ENCODE peak calls at places on chromosome 2, in six cellular contexts. H, Z, Y, J, G and B are unnamed samples.

GRCh38 chr2:118609138-118609537 is 238.3 kb downstream of the EN1 start:
- DNase-seq in G (no peak), Z (no peak), J (peak; percentile 64), H (no peak), Y (no peak), B (no peak)

GRCh38 chr2:216139884-216140283 is 30.7 kb downstream of the XRCC5 start:
- DNase-seq in G (peak; percentile 13), H (peak; percentile 30), Y (peak; percentile 27), Z (peak; percentile 64), J (no peak), B (no peak)

GRCh38 chr2:44169155-44169898 is 652 bp downstream of the PPM1B start:
- DNase-seq in G (peak; percentile 39), Y (peak; percentile 71), J (no peak), Z (peak; percentile 35), H (peak; percentile 41), B (peak; percentile 24)

GRCh38 chr2:174076948-174077347 is 111.8 kb upstream of the SP3 start:
- DNase-seq in H (no peak), G (no peak), Y (no peak), J (no peak), Z (no peak), B (no peak)

GRCh38 chr2:120520929-120521912 is 175.3 kb downstream of the INHBB start:
- DNase-seq in J (no peak), Y (peak; percentile 65), G (peak; percentile 48), H (peak; percentile 67), Z (peak; percentile 82), B (no peak)

GRCh38 chr2:222743263-222743865 is 71.9 kb downstream of the MOGAT1 start:
- DNase-seq in J (no peak), Y (no peak), H (no peak), Z (no peak), G (no peak), B (no peak)

GRCh38 chr2:29755829-29756228 is 165.6 kb downstream of the ALK start:
- DNase-seq in G (no peak), J (no peak), Z (no peak), Y (no peak), H (no peak), B (no peak)

GRCh38 chr2:195662138-195662537 is 5.1 kb downstream of the SLC39A10 start:
- DNase-seq in Y (no peak), Z (no peak), H (no peak), G (peak; percentile 53), J (no peak), B (no peak)

GRCh38 chr2:53247986-53248735 is 519.4 kb upstream of the CHAC2 start:
- DNase-seq in Y (no peak), G (no peak), Z (no peak), H (no peak), J (no peak), B (no peak)

GRCh38 chr2:26384183-26384582 is 17.5 kb upstream of the DRC1 start:
- DNase-seq in Z (no peak), J (no peak), H (no peak), G (no peak), Y (no peak), B (no peak)

GRCh38 chr2:8548871-8549221 is 133.0 kb upstream of the ID2 start:
- DNase-seq in G (no peak), H (peak; percentile 15), Z (no peak), Y (no peak), J (no peak), B (no peak)

GRCh38 chr2:138699421-138699820 is 80.8 kb downstream of the NXPH2 start:
- DNase-seq in Z (peak; percentile 45), Y (no peak), G (no peak), J (no peak), H (no peak), B (no peak)

GRCh38 chr2:68726608-68727367 is 7.8 kb upstream of the ARHGAP25 start:
- DNase-seq in J (peak; percentile 67), G (no peak), Z (no peak), Y (no peak), H (peak; percentile 41), B (peak; percentile 50)

GRCh38 chr2:209933499-209934458 is 68.7 kb upstream of the RPE start:
- DNase-seq in Z (no peak), Y (no peak), J (no peak), G (no peak), H (peak; percentile 40), B (no peak)

GRCh38 chr2:121186261-121186660 is 98.7 kb downstream of the TFCP2L1 start:
- DNase-seq in Z (no peak), H (peak; percentile 21), G (no peak), Y (no peak), J (no peak), B (no peak)

GRCh38 chr2:127498386-127498785 is 27.9 kb downstream of the IWS1 start:
- DNase-seq in H (no peak), G (no peak), Y (no peak), J (no peak), Z (no peak), B (no peak)

GRCh38 chr2:28704621-28705020 is 47.0 kb upstream of the PPP1CB start:
- DNase-seq in G (no peak), Z (no peak), Y (no peak), J (no peak), H (no peak), B (no peak)

GRCh38 chr2:190837417-190837816 is 43.2 kb upstream of the GLS start:
- DNase-seq in Y (no peak), H (no peak), J (no peak), G (no peak), Z (no peak), B (no peak)

GRCh38 chr2:65331361-65331760 is 101.0 kb downstream of the SPRED2 start:
- DNase-seq in Y (peak; percentile 46), H (no peak), Z (no peak), G (no peak), J (no peak), B (no peak)

GRCh38 chr2:82344670-82345069 is 2040.1 kb upstream of the LRRTM1 start:
- DNase-seq in Z (peak; percentile 71), J (no peak), H (no peak), G (no peak), Y (no peak), B (no peak)

GRCh38 chr2:1736045-1736444 is 8.3 kb downstream of the PXDN start:
- DNase-seq in J (no peak), G (no peak), Y (no peak), H (no peak), Z (no peak), B (no peak)

GRCh38 chr2:191835539-191836350 is 11.1 kb downstream of the CAVIN2 start:
- DNase-seq in Y (no peak), Z (peak; percentile 63), J (no peak), G (peak; percentile 73), H (no peak), B (no peak)

GRCh38 chr2:177882501-177882900 is 190.1 kb downstream of the PDE11A start:
- DNase-seq in Z (no peak), J (no peak), Y (no peak), H (no peak), G (no peak), B (no peak)
- TF ChIP-seq POLR2AphosphoS5 in Z (no peak), J (no peak), Y (no peak), H (no peak), G (no peak), B (no peak)

GRCh38 chr2:19139386-19139785 is 219.0 kb downstream of the OSR1 start:
- DNase-seq in H (no peak), Z (no peak), J (no peak), G (no peak), Y (no peak), B (no peak)
- TF ChIP-seq POLR2AphosphoS5 in H (no peak), Z (no peak), J (no peak), G (no peak), Y (no peak), B (no peak)

GRCh38 chr2:37085731-37086147 is 1.4 kb downstream of the GPATCH11 start:
- DNase-seq in Z (no peak), H (no peak), J (no peak), Y (no peak), G (peak; percentile 24), B (no peak)

GRCh38 chr2:37084797-37085196 is 479 bp downstream of the GPATCH11 start:
- DNase-seq in Z (no peak), G (no peak), H (no peak), Y (no peak), J (no peak), B (no peak)

GRCh38 chr2:37080674-37081073 is 3.5 kb downstream of the HEATR5B start:
- DNase-seq in G (no peak), Z (no peak), H (no peak), Y (no peak), J (no peak), B (no peak)

GRCh38 chr2:37080231-37080630 is 3.9 kb downstream of the HEATR5B start:
- DNase-seq in Y (peak; percentile 32), G (no peak), Z (no peak), J (no peak), H (no peak), B (no peak)

GRCh38 chr2:37083873-37084792 is at the start of the genes GPATCH11 and HEATR5B:
- DNase-seq in H (peak; percentile 96), J (peak; percentile 97), G (peak; percentile 98), Y (peak; percentile 99), Z (peak; percentile 98), B (peak; percentile 86)
- TF ChIP-seq POLR2AphosphoS5 in H (peak; percentile 69), J (peak; percentile 97), G (peak; percentile 41), Y (peak; percentile 79), Z (peak; percentile 84), B (peak; percentile 69)

GRCh38 chr2:237700583-237701032 is 73.2 kb downstream of the LRRFIP1 start:
- DNase-seq in H (no peak), Y (peak; percentile 44), J (peak; percentile 85), G (no peak), Z (peak; percentile 22), B (no peak)

GRCh38 chr2:237701859-237702370 is 74.5 kb downstream of the LRRFIP1 start:
- DNase-seq in H (no peak), Y (peak; percentile 46), Z (no peak), J (no peak), G (no peak), B (no peak)

GRCh38 chr2:237701033-237701858 is 73.9 kb downstream of the LRRFIP1 start:
- DNase-seq in Y (no peak), J (peak; percentile 28), H (no peak), G (no peak), Z (peak; percentile 15), B (no peak)

GRCh38 chr2:237704476-237705224 is 77.3 kb downstream of the LRRFIP1 start:
- DNase-seq in J (no peak), H (no peak), G (no peak), Z (no peak), Y (no peak), B (no peak)

DNA sequence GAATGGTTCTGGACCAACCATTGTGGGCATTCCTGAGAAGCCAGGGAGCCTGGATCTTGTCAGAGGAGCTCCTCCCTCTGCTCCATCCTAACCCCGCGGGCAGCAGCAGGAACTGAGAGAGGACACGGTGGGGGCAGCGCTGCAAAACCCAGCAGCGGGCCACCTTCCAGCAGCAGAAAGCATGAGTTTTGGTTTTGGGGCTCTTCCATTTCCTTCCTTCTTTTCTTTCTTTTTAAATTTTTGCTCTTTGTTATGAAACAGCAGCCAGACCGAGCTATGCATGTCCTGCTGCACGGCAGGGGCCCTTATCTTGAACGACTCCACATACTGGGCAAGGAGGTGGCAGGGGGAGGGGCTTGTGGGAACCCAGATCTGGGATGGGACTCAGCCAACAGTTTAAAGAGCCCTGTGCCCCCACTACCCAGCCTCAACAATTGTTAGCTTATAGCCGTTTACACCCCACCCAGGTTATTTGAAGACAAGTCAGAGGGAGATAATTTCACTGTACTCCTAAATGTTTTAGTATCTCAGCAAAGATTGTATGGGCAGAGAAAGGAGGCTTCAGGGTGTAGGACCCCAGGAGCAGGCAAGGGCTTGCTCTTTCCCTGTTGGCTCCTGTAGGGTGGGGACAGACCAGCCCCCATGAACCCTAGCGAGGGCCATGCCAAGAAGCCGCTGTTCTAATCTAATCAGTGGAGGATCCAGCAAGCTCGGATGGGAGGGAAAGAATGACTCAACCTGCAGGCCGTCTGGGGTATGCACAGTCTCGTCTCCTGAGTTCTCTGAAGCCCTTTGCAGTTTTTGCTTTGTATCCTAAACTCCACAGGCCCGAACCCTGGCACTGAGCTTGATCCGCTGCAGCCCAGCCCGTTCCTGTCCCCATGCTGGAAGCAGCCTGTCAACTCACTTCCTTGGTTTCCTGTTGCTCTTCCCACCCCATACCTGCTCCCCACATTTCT is 75.3 kb downstream of the LRRFIP1 start:
- DNase-seq in Y (peak; percentile 75), G (peak; percentile 51), Z (peak; percentile 80), H (peak; percentile 65), J (no peak), B (no peak)
- TF ChIP-seq POLR2AphosphoS5 in Y (peak; percentile 46), G (no peak), Z (no peak), H (peak; percentile 26), J (no peak), B (no peak)